ENCODE peak calls at places on chromosome 14, in ten cellular contexts. O, H, R, Q, A, Z, C, I, W and N are unnamed samples.

GRCh38 chr14:102445641-102446040 is 63.9 kb downstream of the ANKRD9 start:
- DNase-seq in O (no peak), H (no peak), R (no peak), Q (no peak), A (no peak), Z (no peak), C (no peak), I (no peak), W (no peak), N (no peak)

GRCh38 chr14:66380143-66380542 is 106.0 kb upstream of the CCDC196 start:
- DNase-seq in O (peak; percentile 13), H (no peak), R (no peak), Q (no peak), A (no peak), Z (no peak), C (no peak), I (no peak), W (no peak), N (no peak)

GRCh38 chr14:91884664-91885063 is 17.3 kb upstream of the TC2N start:
- DNase-seq in O (no peak), H (no peak), R (no peak), Q (no peak), A (no peak), Z (no peak), C (no peak), I (no peak), W (no peak), N (no peak)

GRCh38 chr14:50045039-50045711 is 71.2 kb downstream of the VCPKMT start:
- DNase-seq in O (peak; percentile 65), H (peak; percentile 51), R (no peak), Q (peak; percentile 64), A (peak; percentile 54), Z (peak; percentile 84), C (peak; percentile 85), I (peak; percentile 86), W (peak; percentile 72), N (peak; percentile 47)

GRCh38 chr14:71117839-71118743 is 210.8 kb downstream of the PCNX1 start:
- DNase-seq in O (no peak), H (no peak), R (no peak), Q (peak; percentile 33), A (no peak), Z (peak; percentile 59), C (no peak), I (peak; percentile 87), W (no peak), N (no peak)

GRCh38 chr14:28754209-28754985 is 12.2 kb upstream of the FOXG1 start:
- DNase-seq in O (no peak), H (no peak), R (peak; percentile 47), Q (no peak), A (no peak), Z (peak; percentile 64), C (no peak), I (peak; percentile 38), W (no peak), N (no peak)

GRCh38 chr14:20382526-20382925 is 30.8 kb downstream of the TEP1 start:
- DNase-seq in O (no peak), H (no peak), R (no peak), Q (no peak), A (no peak), Z (no peak), C (no peak), I (no peak), W (no peak), N (no peak)

GRCh38 chr14:101590062-101590461 is 28.8 kb downstream of the DIO3 start:
- DNase-seq in O (no peak), H (no peak), R (no peak), Q (no peak), A (no peak), Z (no peak), C (no peak), I (no peak), W (no peak), N (no peak)

GRCh38 chr14:71720978-71721624 is 211.1 kb upstream of the RGS6 start:
- DNase-seq in O (no peak), H (no peak), R (peak; percentile 42), Q (peak; percentile 7), A (no peak), Z (peak; percentile 72), C (no peak), I (peak; percentile 78), W (peak; percentile 2), N (no peak)

GRCh38 chr14:81591266-81591665 is 57.6 kb upstream of the SEL1L start:
- DNase-seq in O (no peak), H (no peak), R (no peak), Q (no peak), A (no peak), Z (no peak), C (no peak), I (no peak), W (no peak), N (no peak)

GRCh38 chr14:75433631-75434556 is 6.1 kb downstream of the JDP2 start:
- DNase-seq in O (no peak), H (no peak), R (no peak), Q (no peak), A (no peak), Z (no peak), C (no peak), I (peak; percentile 75), W (no peak), N (no peak)

GRCh38 chr14:30808576-30808975 is 65.8 kb upstream of the COCH start:
- DNase-seq in O (no peak), H (no peak), R (no peak), Q (no peak), A (no peak), Z (no peak), C (no peak), I (peak; percentile 3), W (no peak), N (no peak)

GRCh38 chr14:103943673-103944072 is 1.3 kb upstream of the RD3L start:
- DNase-seq in O (no peak), H (no peak), R (no peak), Q (no peak), A (no peak), Z (no peak), C (no peak), I (no peak), W (no peak), N (no peak)

GRCh38 chr14:72535485-72535884 is 358.4 kb downstream of the DPF3 start:
- DNase-seq in O (no peak), H (no peak), R (no peak), Q (no peak), A (no peak), Z (no peak), C (no peak), I (no peak), W (no peak), N (no peak)

GRCh38 chr14:34623506-34623905 is 6.4 kb downstream of the SNX6 start:
- DNase-seq in O (no peak), H (no peak), R (no peak), Q (no peak), A (no peak), Z (no peak), C (no peak), I (no peak), W (no peak), N (no peak)

GRCh38 chr14:100791995-100792394 is 33.9 kb upstream of the MEG3 start:
- DNase-seq in O (no peak), H (no peak), R (no peak), Q (no peak), A (no peak), Z (no peak), C (no peak), I (no peak), W (no peak), N (no peak)

GRCh38 chr14:72559227-72559626 is 334.7 kb downstream of the DPF3 start:
- DNase-seq in O (no peak), H (no peak), R (no peak), Q (no peak), A (no peak), Z (peak; percentile 19), C (no peak), I (peak; percentile 19), W (no peak), N (no peak)

GRCh38 chr14:105859717-105860614 is 333.6 kb downstream of the TMEM121 start:
- DNase-seq in O (peak; percentile 8), H (no peak), R (no peak), Q (no peak), A (no peak), Z (no peak), C (peak; percentile 43), I (no peak), W (peak; percentile 36), N (no peak)

GRCh38 chr14:95727084-95727700 is 13.3 kb upstream of the TCL1A start:
- DNase-seq in O (no peak), H (no peak), R (no peak), Q (no peak), A (no peak), Z (no peak), C (no peak), I (no peak), W (no peak), N (no peak)

GRCh38 chr14:87503711-87504110 is 489.3 kb downstream of the GALC start:
- DNase-seq in O (no peak), H (no peak), R (no peak), Q (no peak), A (no peak), Z (no peak), C (no peak), I (no peak), W (no peak), N (no peak)

GRCh38 chr14:74596747-74597456 is 15.1 kb downstream of the LTBP2 start:
- DNase-seq in O (peak; percentile 43), H (no peak), R (no peak), Q (no peak), A (no peak), Z (peak; percentile 73), C (no peak), I (no peak), W (no peak), N (no peak)

GRCh38 chr14:70183991-70184390 is 4.8 kb downstream of the SLC8A3 start:
- DNase-seq in O (no peak), H (no peak), R (no peak), Q (peak; percentile 52), A (no peak), Z (no peak), C (no peak), I (no peak), W (no peak), N (no peak)

GRCh38 chr14:21965042-21965441 is 291.4 kb upstream of the OR4E1 start:
- DNase-seq in O (no peak), H (peak; percentile 9), R (no peak), Q (no peak), A (peak; percentile 41), Z (no peak), C (no peak), I (no peak), W (peak; percentile 42), N (peak; percentile 16)

GRCh38 chr14:70955543-70956480 is 48.6 kb downstream of the PCNX1 start:
- DNase-seq in O (no peak), H (peak; percentile 23), R (peak; percentile 3), Q (no peak), A (peak; percentile 33), Z (peak; percentile 17), C (no peak), I (peak; percentile 35), W (peak; percentile 17), N (peak; percentile 31)

GRCh38 chr14:67416810-67417209 is 4.8 kb upstream of the PLEK2 start:
- DNase-seq in O (no peak), H (no peak), R (no peak), Q (no peak), A (no peak), Z (no peak), C (no peak), I (no peak), W (no peak), N (no peak)

GRCh38 chr14:100155049-100155621 is 4.3 kb downstream of the DEGS2 start:
- DNase-seq in O (no peak), H (no peak), R (no peak), Q (no peak), A (no peak), Z (peak; percentile 27), C (no peak), I (peak; percentile 4), W (peak; percentile 43), N (no peak)

GRCh38 chr14:93044116-93044515 is 71.6 kb downstream of the ITPK1 start:
- DNase-seq in O (no peak), H (no peak), R (no peak), Q (no peak), A (no peak), Z (no peak), C (no peak), I (no peak), W (no peak), N (no peak)

GRCh38 chr14:69615471-69616407 is 4.3 kb downstream of the SUSD6 start:
- DNase-seq in O (peak; percentile 50), H (peak; percentile 13), R (peak; percentile 32), Q (peak; percentile 61), A (no peak), Z (peak; percentile 69), C (no peak), I (peak; percentile 61), W (peak; percentile 41), N (no peak)